ENCODE peak calls at places on chromosomes 6 and 20, in eight cellular contexts. V is NB4, N is fibroblast of mammary gland, C is fibroblast of pulmonary artery, S is breast epithelium, W is esophagus squamous epithelium, Z is tibial nerve, X is AG10803. B is an unnamed sample.

GRCh38 chr6:2020909-2021308 is 224.5 kb downstream of the GMDS start:
- DNase-seq in S (no peak), C (peak), W (no peak), N (peak), V (peak), Z (no peak), X (peak), B (peak)

GRCh38 chr20:63740501-63741353 is 1.2 kb downstream of the SLC2A4RG start:
- DNase-seq in X (peak), S (peak), W (no peak), C (peak), V (peak), N (peak), Z (peak), B (peak)

GRCh38 chr6:3538536-3538935 is 81.7 kb upstream of the SLC22A23 start:
- DNase-seq in N (no peak), Z (no peak), S (no peak), V (no peak), W (no peak), C (no peak), X (no peak), B (no peak)

GRCh38 chr20:33249456-33249855 is 13.7 kb downstream of the BPIFA1 start:
- DNase-seq in S (no peak), X (no peak), Z (no peak), V (no peak), C (no peak), N (no peak), W (no peak), B (no peak)

GRCh38 chr20:13220194-13220856 is 749 bp upstream of the ISM1 start:
- DNase-seq in W (no peak), N (peak), X (peak), Z (peak), S (peak), V (no peak), C (peak), B (peak)

GRCh38 chr6:143027058-143027457 is 33.6 kb upstream of the AIG1 start:
- DNase-seq in Z (no peak), N (peak), C (peak), X (peak), V (peak), S (no peak), W (no peak), B (peak)

GRCh38 chr20:32355417-32355841 is 2.7 kb upstream of the ASXL1 start:
- DNase-seq in Z (no peak), X (no peak), C (no peak), W (no peak), N (no peak), S (no peak), V (no peak), B (no peak)

GRCh38 chr20:46004813-46005505 is 3.7 kb upstream of the MMP9 start:
- DNase-seq in S (no peak), C (no peak), X (no peak), V (peak), Z (no peak), N (no peak), W (no peak), B (no peak)

GRCh38 chr6:138289739-138290138 is 71.4 kb upstream of the PBOV1 start:
- DNase-seq in S (no peak), N (no peak), V (peak), W (no peak), C (no peak), X (no peak), Z (no peak), B (no peak)

GRCh38 chr6:52409499-52409898 is 10.6 kb upstream of the EFHC1 start:
- DNase-seq in Z (no peak), V (no peak), X (peak), S (no peak), C (peak), N (peak), W (no peak), B (peak)

GRCh38 chr20:57663681-57664451 is 43.6 kb upstream of the ZBP1 start:
- DNase-seq in W (no peak), V (no peak), Z (no peak), C (no peak), S (no peak), N (no peak), X (no peak), B (no peak)

GRCh38 chr20:9575836-9576235 is 61.4 kb downstream of the LAMP5 start:
- DNase-seq in Z (no peak), X (no peak), W (no peak), S (no peak), N (no peak), C (no peak), V (no peak), B (no peak)

GRCh38 chr20:49593441-49594142 is 25.7 kb upstream of the PTGIS start:
- DNase-seq in C (no peak), S (no peak), V (no peak), X (no peak), Z (no peak), N (no peak), W (no peak), B (no peak)

GRCh38 chr6:108115598-108116058 is 41.1 kb upstream of the OSTM1 start:
- DNase-seq in C (peak), X (peak), Z (no peak), N (peak), W (no peak), S (no peak), V (peak), B (peak)

GRCh38 chr20:40920291-40920690 is 108.3 kb upstream of the TOP1 start:
- DNase-seq in N (no peak), Z (no peak), S (no peak), X (no peak), W (no peak), V (no peak), C (no peak), B (no peak)

GRCh38 chr6:159979136-159979874 is 10.4 kb downstream of the IGF2R start:
- DNase-seq in S (no peak), N (peak), W (no peak), X (peak), C (peak), V (peak), Z (no peak), B (peak)

GRCh38 chr6:117487831-117488230 is 5.4 kb downstream of the DCBLD1 start:
- DNase-seq in Z (no peak), V (no peak), C (peak), N (peak), X (peak), S (no peak), W (no peak), B (no peak)

GRCh38 chr6:126773122-126773805 is 345.2 kb upstream of the RSPO3 start:
- DNase-seq in X (peak), S (no peak), W (no peak), Z (no peak), N (no peak), V (no peak), C (peak), B (peak)

GRCh38 chr20:32457476-32457986 is 99.4 kb downstream of the ASXL1 start:
- DNase-seq in X (peak), Z (no peak), W (no peak), V (no peak), C (peak), S (no peak), N (peak), B (peak)

GRCh38 chr6:17081273-17081672 is 20.6 kb upstream of the STMND1 start:
- DNase-seq in V (no peak), W (no peak), Z (no peak), C (no peak), X (no peak), S (no peak), N (no peak), B (no peak)

GRCh38 chr20:57167292-57167655 is 99.2 kb downstream of the BMP7 start:
- DNase-seq in X (no peak), N (no peak), V (no peak), Z (no peak), S (no peak), C (no peak), W (no peak), B (no peak)

GRCh38 chr6:13814176-13814937 is at the start of gene MCUR1:
- DNase-seq in C (peak), W (peak), Z (peak), S (peak), X (peak), V (peak), N (peak), B (peak)

GRCh38 chr6:134379599-134379998 is 61.7 kb upstream of the SGK1 start:
- DNase-seq in X (no peak), S (no peak), V (no peak), C (no peak), Z (no peak), W (no peak), N (no peak), B (no peak)
- H3K4me3 ChIP-seq in X (no peak), S (no peak), V (no peak), C (no peak), Z (no peak), W (no peak), N (no peak), B (no peak)

GRCh38 chr6:154733610-154734379 is 579 bp downstream of the SCAF8 start:
- DNase-seq in Z (peak), N (peak), C (peak), V (peak), X (peak), S (peak), W (peak), B (peak)
- TF ChIP-seq CTCF in Z (no peak), N (no peak), C (no peak), V (no peak), X (no peak), S (peak), W (no peak), B (peak)

GRCh38 chr6:155946860-155947259 is 491.2 kb upstream of the NOX3 start:
- DNase-seq in Z (no peak), W (no peak), V (no peak), C (no peak), S (no peak), X (no peak), N (no peak), B (no peak)
- H3K4me3 ChIP-seq in Z (no peak), W (no peak), V (no peak), C (no peak), S (no peak), X (no peak), N (no peak), B (no peak)

GRCh38 chr20:24480523-24480922 is 11.1 kb downstream of the SYNDIG1 start:
- DNase-seq in W (no peak), S (no peak), C (no peak), X (no peak), V (no peak), N (no peak), Z (no peak), B (no peak)

GRCh38 chr20:24478584-24478983 is 9.2 kb downstream of the SYNDIG1 start:
- DNase-seq in S (no peak), C (no peak), Z (no peak), X (no peak), W (no peak), V (no peak), N (no peak), B (no peak)

GRCh38 chr20:24479106-24479505 is 9.7 kb downstream of the SYNDIG1 start:
- DNase-seq in C (no peak), N (no peak), Z (no peak), W (no peak), S (no peak), X (no peak), V (no peak), B (no peak)

GRCh38 chr20:24481188-24481587 is 11.8 kb downstream of the SYNDIG1 start:
- DNase-seq in X (no peak), V (no peak), N (no peak), Z (no peak), S (no peak), W (no peak), C (no peak), B (no peak)

GRCh38 chr20:24479595-24479994 is 10.2 kb downstream of the SYNDIG1 start:
- DNase-seq in C (no peak), W (no peak), N (no peak), V (no peak), Z (no peak), S (no peak), X (no peak), B (no peak)
- TF ChIP-seq CTCF in C (no peak), W (no peak), N (no peak), V (no peak), Z (no peak), S (no peak), X (no peak), B (no peak)

DNA sequence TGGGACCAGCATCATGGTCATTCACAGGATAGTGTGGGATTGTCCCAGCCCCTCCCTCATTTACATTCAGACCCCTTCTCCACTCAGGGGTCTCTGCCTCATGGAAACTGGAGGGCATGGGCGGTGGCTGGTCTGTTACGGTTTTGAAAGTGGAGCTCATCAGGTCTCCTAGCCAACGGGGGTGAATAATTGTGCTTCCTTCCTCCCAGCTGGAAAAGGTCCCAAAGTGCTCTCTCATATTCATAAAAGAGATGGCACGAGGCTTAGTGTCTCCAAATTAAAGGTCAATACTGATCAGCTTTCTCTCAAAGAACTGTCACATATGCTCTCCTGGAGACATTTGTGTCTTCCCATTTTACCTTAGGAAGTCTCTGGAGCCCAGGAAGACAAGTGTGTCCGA is 19.9 kb downstream of the JARID2 start:
- DNase-seq in V (no peak), S (no peak), C (no peak), Z (no peak), N (no peak), W (no peak), X (no peak), B (no peak)
- H3K4me3 ChIP-seq in V (no peak), S (no peak), C (no peak), Z (no peak), N (no peak), W (peak), X (no peak), B (no peak)

GRCh38 chr6:40672118-40672517 is 85.0 kb upstream of the LRFN2 start:
- DNase-seq in C (no peak), Z (no peak), V (no peak), W (no peak), N (no peak), S (no peak), X (no peak), B (no peak)
- TF ChIP-seq CTCF in C (no peak), Z (no peak), V (no peak), W (no peak), N (no peak), S (no peak), X (peak), B (no peak)

DNA sequence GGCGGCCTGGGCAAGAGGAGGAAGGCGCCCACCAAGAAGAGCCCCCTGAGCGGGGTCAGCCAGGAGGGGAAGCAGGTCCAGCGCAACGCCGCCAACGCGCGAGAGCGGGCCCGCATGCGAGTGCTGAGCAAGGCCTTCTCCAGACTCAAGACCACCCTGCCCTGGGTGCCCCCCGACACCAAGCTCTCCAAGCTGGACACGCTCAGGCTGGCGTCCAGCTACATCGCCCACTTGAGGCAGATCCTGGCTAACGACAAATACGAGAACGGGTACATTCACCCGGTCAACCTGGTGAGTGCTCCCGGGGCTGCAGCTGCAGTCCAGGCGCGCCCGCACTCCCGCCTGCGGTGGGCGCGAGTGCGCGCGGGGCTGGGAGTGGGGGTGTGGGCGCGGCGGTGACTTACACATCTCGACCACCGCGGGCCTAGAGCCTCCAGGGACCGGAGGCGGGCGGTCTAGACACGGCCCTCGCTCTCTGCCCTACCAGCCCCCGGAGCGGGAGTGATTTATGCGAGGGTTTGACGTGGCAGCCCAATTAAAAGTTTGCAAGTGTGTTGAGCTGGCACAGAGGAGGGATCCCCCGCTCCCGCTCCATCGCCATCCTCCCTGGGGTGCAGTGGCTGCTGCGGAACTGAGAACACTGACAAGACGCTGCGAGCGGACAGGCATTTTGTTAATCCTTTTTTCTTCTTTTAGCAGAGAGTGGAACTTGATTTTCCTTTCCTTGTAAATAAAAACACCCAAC is 816 bp downstream of the TCF21 start:
- DNase-seq in S (no peak), W (no peak), Z (no peak), V (no peak), N (no peak), C (peak), X (peak), B (peak)
- H3K4me3 ChIP-seq in S (no peak), W (peak), Z (peak), V (no peak), N (no peak), C (peak), X (peak), B (peak)

GRCh38 chr6:30612213-30612612 is 4.8 kb downstream of the PPP1R10 start:
- DNase-seq in V (peak), W (no peak), C (peak), S (no peak), Z (no peak), X (peak), N (peak), B (peak)
- TF ChIP-seq CTCF in V (peak), W (no peak), C (peak), S (no peak), Z (peak), X (peak), N (peak), B (peak)

DNA sequence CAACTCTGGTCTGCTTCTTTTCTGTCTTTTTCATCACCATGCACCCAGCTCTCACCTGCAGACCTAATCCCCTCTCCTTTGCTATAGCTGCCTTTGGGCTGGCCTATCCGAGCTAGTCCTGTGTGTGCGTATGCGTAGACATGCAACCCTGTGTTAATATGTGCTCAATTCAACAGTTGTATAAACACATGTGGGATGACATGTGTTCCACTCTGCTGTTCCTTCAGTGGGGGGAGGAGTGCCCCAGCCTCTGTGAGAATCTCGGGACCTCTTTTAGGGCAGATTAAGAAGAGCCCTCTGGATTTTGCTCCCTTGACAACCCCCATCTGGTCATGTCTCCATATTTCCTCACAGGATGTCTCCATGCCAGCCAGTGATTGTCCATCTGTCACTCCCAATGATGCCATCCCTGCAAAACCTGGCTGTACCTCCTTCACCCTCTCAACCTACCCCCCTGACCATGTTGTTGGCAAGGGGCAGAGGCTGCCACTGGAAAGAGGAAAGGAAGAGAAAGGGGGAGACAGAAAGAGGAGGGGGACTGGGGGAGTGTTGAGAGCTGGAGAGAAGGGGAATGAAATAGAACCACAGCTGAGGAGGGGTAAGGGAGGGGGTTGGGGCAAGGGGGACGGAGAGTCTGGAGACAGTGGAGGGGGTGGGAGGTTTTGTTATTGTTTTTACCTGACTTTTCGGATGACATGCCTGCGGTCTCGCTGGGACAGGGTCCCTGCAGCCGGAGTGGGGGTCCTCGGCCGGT is 431 bp downstream of the PRRT1 start:
- DNase-seq in X (no peak), V (no peak), N (no peak), W (no peak), S (no peak), Z (no peak), C (no peak), B (no peak)
- H3K4me3 ChIP-seq in X (peak), V (no peak), N (peak), W (peak), S (peak), Z (peak), C (peak), B (peak)

GRCh38 chr20:62603907-62604785 is 38.2 kb upstream of the SLCO4A1 start:
- DNase-seq in W (no peak), S (no peak), C (no peak), Z (no peak), X (no peak), N (no peak), V (peak), B (no peak)
- TF ChIP-seq CTCF in W (no peak), S (no peak), C (no peak), Z (no peak), X (no peak), N (no peak), V (no peak), B (no peak)

B was measured in fibroblast of the aortic adventitia.